ENCODE peak calls at places on chromosomes 12 and 14, in four cellular contexts. One of them, this sample, is unnamed.

GRCh38 chr12:29148065-29148957 is 767 bp upstream of the FAR2 start:
- DNase-seq in IMR-90: no peak
- DNase-seq in HCT116: no peak
- DNase-seq in fibroblast of lung: peak
- DNase-seq in this sample: peak

GRCh38 chr12:27031531-27031930 is 9.2 kb downstream of the MED21 start:
- DNase-seq in HCT116: no peak
- DNase-seq in fibroblast of lung: peak
- DNase-seq in IMR-90: peak
- DNase-seq in this sample: no peak

GRCh38 chr12:644818-645552 is 18.3 kb downstream of the NINJ2 start:
- DNase-seq in fibroblast of lung: peak
- DNase-seq in HCT116: no peak
- DNase-seq in IMR-90: no peak
- DNase-seq in this sample: no peak

GRCh38 chr12:14024589-14024988 is 43.2 kb upstream of the GRIN2B start:
- DNase-seq in HCT116: no peak
- DNase-seq in IMR-90: no peak
- DNase-seq in fibroblast of lung: no peak
- DNase-seq in this sample: no peak

GRCh38 chr12:93447555-93448265 is 6.0 kb upstream of the UBE2N start:
- DNase-seq in HCT116: no peak
- DNase-seq in IMR-90: no peak
- DNase-seq in fibroblast of lung: no peak
- DNase-seq in this sample: no peak

GRCh38 chr14:58746261-58746660 is 108.5 kb downstream of the DACT1 start:
- DNase-seq in fibroblast of lung: peak
- DNase-seq in IMR-90: peak
- DNase-seq in HCT116: peak
- DNase-seq in this sample: peak

GRCh38 chr12:123115409-123116111 is 35.3 kb downstream of the PITPNM2 start:
- DNase-seq in fibroblast of lung: peak
- DNase-seq in IMR-90: peak
- DNase-seq in HCT116: no peak
- DNase-seq in this sample: no peak

GRCh38 chr12:103656291-103656690 is 69.2 kb downstream of the STAB2 start:
- DNase-seq in IMR-90: no peak
- DNase-seq in fibroblast of lung: peak
- DNase-seq in HCT116: no peak
- DNase-seq in this sample: no peak

GRCh38 chr12:18723752-18724151 is 14.1 kb downstream of the PLCZ1 start:
- DNase-seq in fibroblast of lung: peak
- DNase-seq in HCT116: peak
- DNase-seq in IMR-90: peak
- DNase-seq in this sample: no peak

GRCh38 chr14:101072531-101072930 is 169.0 kb upstream of the RTL1 start:
- DNase-seq in fibroblast of lung: peak
- DNase-seq in HCT116: no peak
- DNase-seq in IMR-90: peak
- DNase-seq in this sample: peak

GRCh38 chr14:71439247-71439646 is 493.0 kb upstream of the RGS6 start:
- DNase-seq in HCT116: no peak
- DNase-seq in fibroblast of lung: peak
- DNase-seq in IMR-90: peak
- DNase-seq in this sample: no peak

GRCh38 chr12:109301643-109302176 is 7.4 kb downstream of the FOXN4 start:
- DNase-seq in fibroblast of lung: no peak
- DNase-seq in HCT116: no peak
- DNase-seq in IMR-90: no peak
- DNase-seq in this sample: no peak

GRCh38 chr12:19129486-19130223 is at the start of gene PLEKHA5:
- DNase-seq in HCT116: peak
- DNase-seq in fibroblast of lung: peak
- DNase-seq in IMR-90: peak
- DNase-seq in this sample: peak

GRCh38 chr14:59055439-59056045 is 132.9 kb upstream of the DAAM1 start:
- DNase-seq in fibroblast of lung: peak
- DNase-seq in IMR-90: peak
- DNase-seq in HCT116: peak
- DNase-seq in this sample: peak

GRCh38 chr12:47714823-47715386 is 9.1 kb upstream of the RPAP3 start:
- DNase-seq in HCT116: no peak
- DNase-seq in fibroblast of lung: no peak
- DNase-seq in IMR-90: no peak
- DNase-seq in this sample: no peak

GRCh38 chr12:110093631-110094311 is 30.4 kb upstream of the IFT81 start:
- DNase-seq in IMR-90: no peak
- DNase-seq in fibroblast of lung: peak
- DNase-seq in HCT116: no peak
- DNase-seq in this sample: no peak

GRCh38 chr12:104248444-104248843 is 32.9 kb downstream of the TXNRD1 start:
- DNase-seq in HCT116: no peak
- DNase-seq in IMR-90: no peak
- DNase-seq in fibroblast of lung: no peak
- DNase-seq in this sample: no peak

GRCh38 chr12:62158013-62158412 is 102.2 kb upstream of the USP15 start:
- DNase-seq in HCT116: no peak
- DNase-seq in IMR-90: no peak
- DNase-seq in fibroblast of lung: no peak
- DNase-seq in this sample: no peak
- H3K9ac ChIP-seq in HCT116: no peak
- H3K9ac ChIP-seq in IMR-90: no peak
- H3K9ac ChIP-seq in fibroblast of lung: no peak
- H3K9ac ChIP-seq in this sample: no peak

GRCh38 chr14:61573748-61574513 is 121.4 kb upstream of the HIF1A start:
- DNase-seq in HCT116: no peak
- DNase-seq in fibroblast of lung: peak
- DNase-seq in IMR-90: peak
- DNase-seq in this sample: no peak

GRCh38 chr14:61575126-61575525 is 120.2 kb upstream of the HIF1A start:
- DNase-seq in IMR-90: no peak
- DNase-seq in fibroblast of lung: no peak
- DNase-seq in HCT116: no peak
- DNase-seq in this sample: no peak

GRCh38 chr14:61574514-61574807 is 120.9 kb upstream of the HIF1A start:
- DNase-seq in fibroblast of lung: no peak
- DNase-seq in IMR-90: no peak
- DNase-seq in HCT116: no peak
- DNase-seq in this sample: no peak

GRCh38 chr14:61571931-61572330 is 123.4 kb upstream of the HIF1A start:
- DNase-seq in HCT116: no peak
- DNase-seq in IMR-90: no peak
- DNase-seq in fibroblast of lung: no peak
- DNase-seq in this sample: no peak

DNA sequence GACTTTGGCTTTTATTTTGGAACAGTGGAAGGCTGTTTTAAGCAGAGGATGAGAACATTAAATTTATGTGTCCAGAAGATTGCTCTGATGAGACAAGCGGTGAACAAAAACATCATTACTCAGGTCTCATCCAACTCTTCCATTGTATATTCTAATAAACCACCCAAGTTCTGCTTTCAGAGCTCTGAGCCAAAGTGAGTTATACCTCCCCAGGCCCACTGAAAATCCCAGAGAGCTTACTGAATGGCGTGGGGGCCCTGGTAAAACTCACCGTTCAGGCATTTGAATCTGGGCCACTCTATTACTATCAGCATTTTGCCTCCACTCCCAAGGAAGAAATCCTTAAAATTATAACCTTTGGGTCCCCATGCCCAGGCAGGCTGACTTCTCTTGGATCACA is 122.0 kb upstream of the HIF1A start:
- DNase-seq in fibroblast of lung: peak
- DNase-seq in IMR-90: no peak
- DNase-seq in HCT116: no peak
- DNase-seq in this sample: no peak
- H3K4me3 ChIP-seq in fibroblast of lung: no peak
- H3K4me3 ChIP-seq in IMR-90: no peak
- H3K4me3 ChIP-seq in HCT116: no peak
- H3K4me3 ChIP-seq in this sample: no peak

GRCh38 chr12:125332900-125333299 is 267.7 kb downstream of the AACS start:
- DNase-seq in IMR-90: no peak
- DNase-seq in fibroblast of lung: no peak
- DNase-seq in HCT116: no peak
- DNase-seq in this sample: no peak
- H3K9ac ChIP-seq in IMR-90: no peak
- H3K9ac ChIP-seq in fibroblast of lung: no peak
- H3K9ac ChIP-seq in HCT116: no peak
- H3K9ac ChIP-seq in this sample: no peak

GRCh38 chr14:61503167-61503801 is 181.9 kb downstream of the PRKCH start:
- DNase-seq in HCT116: no peak
- DNase-seq in fibroblast of lung: peak
- DNase-seq in IMR-90: peak
- DNase-seq in this sample: no peak
- H3K4me3 ChIP-seq in HCT116: no peak
- H3K4me3 ChIP-seq in fibroblast of lung: no peak
- H3K4me3 ChIP-seq in IMR-90: no peak
- H3K4me3 ChIP-seq in this sample: no peak

GRCh38 chr12:4564819-4565218 is 2.8 kb downstream of the DYRK4 start:
- DNase-seq in IMR-90: no peak
- DNase-seq in fibroblast of lung: no peak
- DNase-seq in HCT116: no peak
- DNase-seq in this sample: no peak
- H3K9ac ChIP-seq in IMR-90: no peak
- H3K9ac ChIP-seq in fibroblast of lung: no peak
- H3K9ac ChIP-seq in HCT116: no peak
- H3K9ac ChIP-seq in this sample: no peak

This sample was measured in colonic mucosa.